ENCODE peak calls at places on chromosomes 3 and 15, in six cellular contexts. Q is prostate gland, E is uterus, I is astrocyte of the spinal cord, Y is mucosa of descending colon, L is AG04450. P is an unnamed sample.

GRCh38 chr3:66923991-66924390 is 74.1 kb upstream of the KBTBD8 start:
- DNase-seq in E (no peak), L (no peak), Y (no peak), Q (no peak), I (no peak), P (no peak)

GRCh38 chr3:9884555-9885165 is 4.6 kb upstream of the CIDEC start:
- DNase-seq in L (no peak), I (peak; percentile 68), Y (no peak), E (peak; percentile 48), Q (peak; percentile 57), P (peak; percentile 71)

GRCh38 chr3:29092348-29092747 is 188.5 kb upstream of the RBMS3 start:
- DNase-seq in L (no peak), Q (no peak), Y (no peak), E (no peak), I (no peak), P (no peak)

GRCh38 chr3:57910988-57911387 is 97.2 kb upstream of the FLNB start:
- DNase-seq in E (no peak), L (no peak), Q (no peak), I (no peak), Y (no peak), P (no peak)

GRCh38 chr3:94617312-94617711 is 554.5 kb downstream of the NSUN3 start:
- DNase-seq in I (no peak), Y (no peak), Q (no peak), E (no peak), L (no peak), P (no peak)

GRCh38 chr15:84818221-84819131 is 1.3 kb downstream of the ALPK3 start:
- DNase-seq in L (no peak), I (peak; percentile 59), E (no peak), Q (no peak), Y (no peak), P (no peak)

GRCh38 chr3:140995881-140996280 is 54.2 kb downstream of the SLC25A36 start:
- DNase-seq in Q (no peak), Y (no peak), E (no peak), I (no peak), L (no peak), P (no peak)

GRCh38 chr3:22284559-22284958 is 533.5 kb upstream of the ZNF385D start:
- DNase-seq in Q (no peak), L (no peak), E (no peak), I (peak; percentile 78), Y (no peak), P (no peak)

DNA sequence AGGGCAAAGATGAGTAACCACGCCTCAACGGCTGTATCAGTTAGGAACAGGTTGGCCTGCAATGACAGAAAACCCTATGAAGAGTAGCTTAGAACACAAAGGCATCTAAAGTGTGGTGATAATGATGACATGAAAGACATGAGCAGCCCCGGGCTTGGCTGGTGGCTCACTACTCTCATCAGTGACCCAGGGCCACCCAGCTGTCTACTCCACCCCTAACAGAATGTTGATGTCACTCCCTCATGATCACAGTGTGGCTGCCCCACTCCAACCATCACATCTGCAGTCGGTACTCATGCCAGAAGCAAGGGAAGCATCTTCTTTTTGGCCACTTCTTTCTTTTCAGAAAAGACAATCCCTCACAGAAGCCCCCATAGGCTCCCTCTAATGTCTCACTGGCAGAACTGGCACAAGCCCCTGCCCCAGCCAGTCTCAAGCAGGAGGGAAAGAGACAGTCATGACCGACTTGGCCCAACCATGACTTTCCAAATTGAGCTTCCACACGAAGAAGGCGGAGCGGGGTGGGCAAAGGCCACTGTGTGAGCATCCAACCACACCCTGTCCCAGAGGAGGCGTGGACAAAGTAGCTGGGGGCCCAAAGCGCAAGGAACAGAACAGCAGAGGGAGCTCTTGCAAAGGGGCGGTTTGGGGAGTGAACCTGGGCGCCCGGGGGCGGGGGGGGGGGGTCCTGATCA is 72.0 kb upstream of the IQSEC1 start:
- DNase-seq in L (no peak), I (no peak), E (no peak), Y (no peak), Q (no peak), P (no peak)
- TF ChIP-seq CTCF in L (no peak), I (no peak), E (no peak), Y (no peak), Q (no peak), P (no peak)

GRCh38 chr3:54121404-54122045 is 827 bp upstream of the CACNA2D3 start:
- DNase-seq in Y (no peak), Q (no peak), L (no peak), E (no peak), I (no peak), P (no peak)

GRCh38 chr3:54122046-54122801 is at the start of gene CACNA2D3:
- DNase-seq in Q (no peak), Y (no peak), L (no peak), E (no peak), I (no peak), P (no peak)

GRCh38 chr3:54123538-54124196 is 1.3 kb downstream of the CACNA2D3 start:
- DNase-seq in I (no peak), E (no peak), Y (no peak), Q (no peak), L (no peak), P (no peak)

GRCh38 chr3:54120657-54121403 is 1.5 kb upstream of the CACNA2D3 start:
- DNase-seq in E (no peak), Q (no peak), Y (no peak), L (no peak), I (no peak), P (no peak)

DNA sequence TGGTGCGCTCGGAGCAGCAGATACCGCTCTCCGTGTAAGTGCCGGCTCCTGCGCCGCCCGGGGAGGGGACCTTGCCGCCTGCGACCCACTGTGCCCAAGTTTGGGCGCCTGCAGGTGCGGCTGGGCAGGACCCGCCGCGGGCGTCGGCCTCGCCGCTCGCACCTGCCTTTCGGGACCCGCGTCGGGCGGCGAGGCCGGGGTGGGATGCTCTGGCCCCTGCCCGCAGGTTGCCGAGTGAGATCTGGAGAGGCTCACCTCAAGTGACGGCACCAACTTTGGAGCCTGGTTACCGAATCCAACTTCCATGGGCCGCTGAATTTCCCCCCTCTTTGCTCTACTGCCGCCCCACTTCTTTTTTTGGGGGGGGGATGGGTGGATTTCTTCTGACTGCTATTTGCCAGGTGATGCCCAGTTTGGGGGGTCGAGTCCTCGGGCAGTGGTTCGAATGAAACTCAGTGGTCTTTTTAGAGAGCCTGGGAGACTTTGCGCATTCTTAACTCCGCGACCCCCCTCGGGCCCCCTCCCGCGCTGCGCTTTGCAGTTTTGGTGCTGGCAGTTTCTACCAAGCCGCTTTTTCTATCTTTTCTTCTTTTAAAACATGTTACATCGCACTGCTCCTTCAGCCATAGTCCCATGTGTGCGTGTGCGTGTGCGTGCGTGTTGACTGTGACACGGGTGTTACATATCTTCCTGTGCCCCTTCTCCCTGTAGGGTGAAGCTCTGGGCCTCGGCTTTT is 618 bp downstream of the CACNA2D3 start:
- DNase-seq in I (no peak), Q (no peak), L (no peak), E (no peak), Y (no peak), P (no peak)
- H3K4me3 ChIP-seq in I (no peak overlapping the region), Q (peak overlapping the region; percentile 45), L (no peak overlapping the region), E (peak overlapping the region; percentile 57), Y (no peak overlapping the region), P (no peak overlapping the region)

DNA sequence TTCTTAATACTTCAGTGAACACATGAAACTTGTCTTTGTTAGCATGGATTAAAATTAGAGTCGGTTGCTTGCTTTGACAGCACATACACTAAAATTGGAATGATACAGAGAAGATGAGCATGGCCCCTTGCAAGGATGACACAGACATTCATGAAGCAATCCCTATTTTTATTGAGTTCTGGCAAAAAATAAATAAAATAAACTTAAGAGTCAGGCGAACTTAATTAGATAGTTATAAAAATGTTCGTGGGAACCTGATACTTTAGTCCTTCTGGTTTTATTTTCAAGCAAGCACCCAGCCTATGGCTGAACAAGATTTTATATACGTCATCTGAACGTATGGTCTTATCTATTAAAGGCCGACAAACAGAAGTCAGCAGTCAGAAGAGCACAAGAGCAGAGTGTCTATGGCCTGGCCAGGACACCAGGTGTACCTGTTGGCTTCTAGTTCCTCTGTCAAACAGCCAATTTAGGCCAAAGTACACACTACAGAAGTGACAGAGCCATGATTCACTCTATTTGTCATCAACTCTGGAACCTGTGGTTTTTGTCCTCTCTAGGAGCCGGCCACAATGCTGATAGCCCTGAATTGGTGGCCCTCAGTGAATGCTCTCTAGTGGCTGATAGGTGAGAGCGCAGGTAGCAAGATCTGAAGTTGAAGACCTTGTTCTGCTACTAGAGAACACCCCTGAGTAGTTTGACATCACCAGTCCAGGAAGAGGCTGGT is 64.3 kb downstream of the LEO1 start:
- DNase-seq in L (no peak), Y (no peak), I (peak; percentile 22), Q (peak; percentile 40), E (no peak), P (peak; percentile 40)
- TF ChIP-seq CTCF in L (no peak), Y (no peak), I (no peak), Q (no peak), E (no peak), P (peak; percentile 4)

GRCh38 chr3:42749025-42749752 is 23.9 kb downstream of the CCDC13 start:
- DNase-seq in Y (no peak), I (no peak), E (peak; percentile 10), L (no peak), Q (no peak), P (no peak)

GRCh38 chr3:42745776-42746454 is 27.1 kb downstream of the CCDC13 start:
- DNase-seq in E (no peak), L (no peak), Y (no peak), I (no peak), Q (no peak), P (no peak)

GRCh38 chr3:42745291-42745745 is 27.7 kb downstream of the CCDC13 start:
- DNase-seq in Q (no peak), I (no peak), E (no peak), Y (no peak), L (no peak), P (peak; percentile 42)

GRCh38 chr3:42747581-42747980 is 25.5 kb downstream of the CCDC13 start:
- DNase-seq in I (no peak), E (no peak), Q (no peak), L (no peak), Y (no peak), P (no peak)

GRCh38 chr3:42746455-42747450 is 26.3 kb downstream of the CCDC13 start:
- DNase-seq in E (no peak), I (peak; percentile 26), Q (peak; percentile 80), Y (no peak), L (peak; percentile 30), P (peak; percentile 9)
- H3K4me3 ChIP-seq in E (no peak overlapping the region), I (no peak overlapping the region), Q (no peak overlapping the region), Y (no peak overlapping the region), L (no peak overlapping the region), P (no peak overlapping the region)

DNA sequence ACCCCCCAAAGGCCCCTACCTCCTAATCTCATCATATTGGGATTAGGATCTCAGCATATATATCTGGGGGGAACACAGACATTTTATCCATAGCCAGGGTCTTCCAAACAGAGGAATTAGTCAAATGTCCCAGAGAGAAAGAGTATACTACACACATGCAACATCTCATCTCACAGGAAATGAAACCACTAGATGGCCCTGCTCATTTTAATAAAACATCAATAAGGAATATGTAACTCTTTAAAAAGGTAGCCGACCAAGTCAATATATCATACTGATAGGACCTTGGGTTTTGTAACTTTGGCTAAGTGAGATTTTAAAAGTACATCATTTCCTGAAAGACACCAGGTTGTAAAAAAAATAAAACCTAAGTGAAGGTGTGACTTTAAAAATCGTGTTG is 45.6 kb upstream of the THSD4 start:
- DNase-seq in Q (no peak), E (no peak), I (no peak), Y (no peak), L (no peak), P (no peak)
- TF ChIP-seq CTCF in Q (peak; percentile 19), E (no peak), I (no peak), Y (no peak), L (peak; percentile 2), P (no peak)

P was measured in BJ.